ENCODE peak calls at places on chromosome 1, in four cellular contexts. L, T, I and V are unnamed samples.

GRCh38 chr1:117534995-117535467 is 70.8 kb upstream of the TENT5C start:
- DNase-seq in L (peak; percentile 72), T (peak; percentile 52), I (peak; percentile 67), V (peak; percentile 55)

GRCh38 chr1:221117548-221117951 is 238.3 kb downstream of the HLX start:
- DNase-seq in L (no peak), T (no peak), I (peak; percentile 40), V (peak; percentile 99)

GRCh38 chr1:14366361-14367018 is 232.0 kb upstream of the KAZN start:
- DNase-seq in L (peak; percentile 49), T (no peak), I (peak; percentile 54), V (peak; percentile 8)

GRCh38 chr1:245871881-245872280 is 635.2 kb downstream of the SMYD3 start:
- DNase-seq in L (no peak), T (no peak), I (no peak), V (peak; percentile 53)

GRCh38 chr1:6209661-6210605 is 4.0 kb downstream of the RNF207 start:
- DNase-seq in L (no peak), T (no peak), I (no peak), V (no peak)

GRCh38 chr1:119935915-119936314 is 39.6 kb upstream of the ADAM30 start:
- DNase-seq in L (no peak), T (no peak), I (no peak), V (no peak)

GRCh38 chr1:210882414-210883221 is 251.3 kb downstream of the KCNH1 start:
- DNase-seq in L (no peak), T (no peak), I (peak; percentile 81), V (peak; percentile 98)

GRCh38 chr1:19819701-19820100 is 4.6 kb upstream of the RNF186 start:
- DNase-seq in L (no peak), T (no peak), I (no peak), V (peak; percentile 19)

GRCh38 chr1:88731475-88731874 is 47.4 kb downstream of the PKN2 start:
- DNase-seq in L (no peak), T (no peak), I (peak; percentile 72), V (peak; percentile 64)